ENCODE peak calls at places on chromosome 5, in four cellular contexts. O is Right ventricle myocardium superior, W is RWPE1, U is NCI-H446. Q is an unnamed sample.

GRCh38 chr5:55441107-55441771 is 93.5 kb downstream of the PLPP1 start:
- DNase-seq in W (no peak), O (no peak), U (no peak), Q (no peak)

GRCh38 chr5:157575096-157575872 is at the start of gene ADAM19:
- DNase-seq in U (no peak), W (peak; percentile 51), O (peak; percentile 71), Q (peak; percentile 75)

GRCh38 chr5:143495823-143496275 is 92.4 kb upstream of the NR3C1 start:
- DNase-seq in W (peak; percentile 70), U (peak; percentile 93), O (no peak), Q (no peak)

GRCh38 chr5:17336054-17336453 is 118.6 kb downstream of the BASP1 start:
- DNase-seq in U (no peak), W (no peak), O (no peak), Q (no peak)

GRCh38 chr5:34597034-34597433 is 59.1 kb upstream of the RAI14 start:
- DNase-seq in U (no peak), W (no peak), O (no peak), Q (no peak)

GRCh38 chr5:126503602-126504104 is 80.4 kb downstream of the GRAMD2B start:
- DNase-seq in U (no peak), W (no peak), O (no peak), Q (no peak)

GRCh38 chr5:135458921-135459331 is 6.8 kb upstream of the TIFAB start:
- DNase-seq in U (no peak), O (no peak), W (peak; percentile 38), Q (no peak)

GRCh38 chr5:26572486-26572885 is 465.9 kb downstream of the CDH9 start:
- DNase-seq in O (no peak), U (no peak), W (no peak), Q (no peak)

GRCh38 chr5:67773439-67773988 is 442.0 kb upstream of the PIK3R1 start:
- DNase-seq in W (peak; percentile 24), O (peak; percentile 59), U (no peak), Q (no peak)

GRCh38 chr5:73763300-73764032 is 137.5 kb downstream of the ARHGEF28 start:
- DNase-seq in U (no peak), W (no peak), O (no peak), Q (no peak)

GRCh38 chr5:168612996-168613395 is 33.8 kb upstream of the PANK3 start:
- DNase-seq in W (no peak), U (no peak), O (no peak), Q (no peak)

GRCh38 chr5:171764265-171764664 is 21.4 kb upstream of the SMIM23 start:
- DNase-seq in U (no peak), O (no peak), W (no peak), Q (no peak)

GRCh38 chr5:120539471-120539870 is 75.4 kb downstream of the PRR16 start:
- DNase-seq in O (no peak), W (no peak), U (no peak), Q (no peak)

GRCh38 chr5:127910307-127910956 is 173.1 kb upstream of the SLC12A2 start:
- DNase-seq in U (no peak), W (no peak), O (no peak), Q (no peak)

GRCh38 chr5:180439911-180440769 is 54.0 kb upstream of the CNOT6 start:
- DNase-seq in O (no peak), U (no peak), W (no peak), Q (no peak)

GRCh38 chr5:73759771-73760170 is 133.8 kb downstream of the ARHGEF28 start:
- DNase-seq in O (no peak), U (no peak), W (no peak), Q (no peak)

GRCh38 chr5:56918054-56918453 is 8.7 kb downstream of the SETD9 start:
- DNase-seq in O (no peak), W (no peak), U (no peak), Q (no peak)

GRCh38 chr5:130651440-130651839 is 513.6 kb downstream of the HINT1 start:
- DNase-seq in O (no peak), U (no peak), W (no peak), Q (no peak)

GRCh38 chr5:2913306-2913705 is 161.8 kb upstream of the IRX2 start:
- DNase-seq in U (no peak), O (no peak), W (no peak), Q (no peak)

GRCh38 chr5:163649522-163649921 is 144.1 kb downstream of the MAT2B start:
- DNase-seq in U (peak; percentile 55), O (no peak), W (peak; percentile 65), Q (no peak)

GRCh38 chr5:178145965-178146820 is 7.5 kb downstream of the NHP2 start:
- DNase-seq in U (no peak), O (peak; percentile 78), W (peak; percentile 88), Q (peak; percentile 81)

GRCh38 chr5:124907098-124907644 is 160.7 kb upstream of the ZNF608 start:
- DNase-seq in O (no peak), U (no peak), W (no peak), Q (no peak)

GRCh38 chr5:147403659-147404640 is 105.9 kb downstream of the DPYSL3 start:
- DNase-seq in O (peak; percentile 66), U (no peak), W (peak; percentile 69), Q (no peak)

GRCh38 chr5:14414615-14415515 is 166.7 kb upstream of the OTULINL start:
- DNase-seq in O (no peak), W (no peak), U (no peak), Q (no peak)

GRCh38 chr5:169350759-169351240 is 49.9 kb upstream of the SLIT3 start:
- DNase-seq in O (no peak), U (no peak), W (peak; percentile 99), Q (no peak)

GRCh38 chr5:135452366-135453030 is 347 bp upstream of the TIFAB start:
- DNase-seq in U (no peak), W (no peak), O (no peak), Q (no peak)